ENCODE peak calls at places on chromosomes 16 and 17, in four cellular contexts. One of them, this sample, is unnamed.

GRCh38 chr16:65318138-65318537 is 196.3 kb upstream of the CDH11 start:
- DNase-seq in cardiac muscle cell: no peak
- DNase-seq in fibroblast of mammary gland: no peak
- DNase-seq in RWPE1: no peak
- DNase-seq in this sample: no peak

GRCh38 chr16:3963203-3963602 is 82.7 kb upstream of the CREBBP start:
- DNase-seq in fibroblast of mammary gland: no peak
- DNase-seq in RWPE1: no peak
- DNase-seq in cardiac muscle cell: no peak
- DNase-seq in this sample: no peak

GRCh38 chr16:27233731-27234130 is 30.4 kb downstream of the KDM8 start:
- DNase-seq in RWPE1: no peak
- DNase-seq in cardiac muscle cell: no peak
- DNase-seq in fibroblast of mammary gland: no peak
- DNase-seq in this sample: no peak

GRCh38 chr17:27879987-27880608 is 13.1 kb downstream of the LYRM9 start:
- DNase-seq in fibroblast of mammary gland: peak; percentile 51
- DNase-seq in cardiac muscle cell: peak; percentile 84
- DNase-seq in RWPE1: peak; percentile 85
- DNase-seq in this sample: peak; percentile 46

GRCh38 chr17:4808378-4808767 is 1.4 kb downstream of the PLD2 start:
- DNase-seq in RWPE1: no peak
- DNase-seq in cardiac muscle cell: no peak
- DNase-seq in fibroblast of mammary gland: no peak
- DNase-seq in this sample: no peak

GRCh38 chr17:71765437-71765836 is 355.4 kb upstream of the SOX9 start:
- DNase-seq in RWPE1: no peak
- DNase-seq in fibroblast of mammary gland: no peak
- DNase-seq in cardiac muscle cell: no peak
- DNase-seq in this sample: no peak

GRCh38 chr16:48054881-48055601 is 100.8 kb downstream of the ABCC12 start:
- DNase-seq in cardiac muscle cell: peak; percentile 48
- DNase-seq in RWPE1: peak; percentile 63
- DNase-seq in fibroblast of mammary gland: peak; percentile 70
- DNase-seq in this sample: no peak

GRCh38 chr17:69944406-69944805 is 130.6 kb upstream of the KCNJ16 start:
- DNase-seq in fibroblast of mammary gland: no peak
- DNase-seq in RWPE1: no peak
- DNase-seq in cardiac muscle cell: no peak
- DNase-seq in this sample: no peak

GRCh38 chr17:63675607-63676539 is 24.1 kb downstream of the LIMD2 start:
- DNase-seq in fibroblast of mammary gland: peak; percentile 72
- DNase-seq in cardiac muscle cell: peak; percentile 86
- DNase-seq in RWPE1: peak; percentile 73
- DNase-seq in this sample: no peak

GRCh38 chr17:50956750-50957523 is 90.8 kb upstream of the TOB1 start:
- DNase-seq in RWPE1: peak; percentile 39
- DNase-seq in cardiac muscle cell: peak; percentile 79
- DNase-seq in fibroblast of mammary gland: peak; percentile 55
- DNase-seq in this sample: peak; percentile 45

GRCh38 chr17:9002610-9003354 is 18.5 kb upstream of the NTN1 start:
- DNase-seq in fibroblast of mammary gland: no peak
- DNase-seq in cardiac muscle cell: peak; percentile 37
- DNase-seq in RWPE1: no peak
- DNase-seq in this sample: peak; percentile 53
- TF ChIP-seq CTCF in fibroblast of mammary gland: no peak
- TF ChIP-seq CTCF in cardiac muscle cell: peak; percentile 18
- TF ChIP-seq CTCF in RWPE1: no peak
- TF ChIP-seq CTCF in this sample: no peak

GRCh38 chr17:35359396-35359795 is 14.0 kb downstream of the SLFN11 start:
- DNase-seq in cardiac muscle cell: peak; percentile 42
- DNase-seq in RWPE1: no peak
- DNase-seq in fibroblast of mammary gland: no peak
- DNase-seq in this sample: no peak

GRCh38 chr17:35361027-35361426 is 12.4 kb downstream of the SLFN11 start:
- DNase-seq in fibroblast of mammary gland: no peak
- DNase-seq in cardiac muscle cell: no peak
- DNase-seq in RWPE1: no peak
- DNase-seq in this sample: no peak
- TF ChIP-seq CTCF in fibroblast of mammary gland: no peak
- TF ChIP-seq CTCF in cardiac muscle cell: no peak
- TF ChIP-seq CTCF in RWPE1: no peak
- TF ChIP-seq CTCF in this sample: no peak

GRCh38 chr16:75239463-75240122 is 11.8 kb downstream of the BCAR1 start:
- DNase-seq in cardiac muscle cell: no peak
- DNase-seq in RWPE1: no peak
- DNase-seq in fibroblast of mammary gland: no peak
- DNase-seq in this sample: no peak

GRCh38 chr16:75237398-75238131 is 13.9 kb downstream of the BCAR1 start:
- DNase-seq in cardiac muscle cell: no peak
- DNase-seq in RWPE1: no peak
- DNase-seq in fibroblast of mammary gland: no peak
- DNase-seq in this sample: no peak

GRCh38 chr16:75236736-75237397 is 14.6 kb downstream of the BCAR1 start:
- DNase-seq in fibroblast of mammary gland: no peak
- DNase-seq in RWPE1: no peak
- DNase-seq in cardiac muscle cell: no peak
- DNase-seq in this sample: no peak

GRCh38 chr16:75238132-75238852 is 13.1 kb downstream of the BCAR1 start:
- DNase-seq in RWPE1: no peak
- DNase-seq in cardiac muscle cell: peak; percentile 90
- DNase-seq in fibroblast of mammary gland: peak; percentile 85
- DNase-seq in this sample: no peak

DNA sequence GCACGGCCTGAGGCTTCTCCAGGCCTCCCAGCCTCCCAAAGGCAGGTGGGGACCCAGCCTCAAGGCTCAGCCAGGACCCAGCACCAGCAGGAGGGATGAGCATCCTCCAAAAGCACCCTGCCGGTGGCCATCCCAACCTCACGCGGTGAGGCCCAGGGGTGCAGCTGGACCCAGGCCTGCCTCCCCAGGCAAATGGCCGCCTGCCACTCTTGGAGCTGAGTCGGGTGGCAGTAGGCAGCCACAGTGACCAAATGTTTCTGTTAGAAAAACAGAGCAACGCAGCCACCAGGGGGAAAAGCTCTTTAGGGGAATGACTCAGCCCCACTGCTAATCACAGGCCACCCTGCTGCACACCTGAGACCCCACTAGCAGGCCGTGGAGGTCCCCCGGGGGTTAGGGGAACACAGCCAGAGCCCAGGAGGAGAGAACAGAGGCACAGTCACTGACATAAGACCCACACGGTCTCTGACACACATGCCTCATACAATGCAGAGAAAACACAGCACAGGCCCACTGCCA is 12.5 kb downstream of the BCAR1 start:
- DNase-seq in RWPE1: no peak
- DNase-seq in cardiac muscle cell: no peak
- DNase-seq in fibroblast of mammary gland: peak; percentile 36
- DNase-seq in this sample: no peak
- TF ChIP-seq CTCF in RWPE1: no peak
- TF ChIP-seq CTCF in cardiac muscle cell: peak; percentile 13
- TF ChIP-seq CTCF in fibroblast of mammary gland: no peak
- TF ChIP-seq CTCF in this sample: no peak

DNA sequence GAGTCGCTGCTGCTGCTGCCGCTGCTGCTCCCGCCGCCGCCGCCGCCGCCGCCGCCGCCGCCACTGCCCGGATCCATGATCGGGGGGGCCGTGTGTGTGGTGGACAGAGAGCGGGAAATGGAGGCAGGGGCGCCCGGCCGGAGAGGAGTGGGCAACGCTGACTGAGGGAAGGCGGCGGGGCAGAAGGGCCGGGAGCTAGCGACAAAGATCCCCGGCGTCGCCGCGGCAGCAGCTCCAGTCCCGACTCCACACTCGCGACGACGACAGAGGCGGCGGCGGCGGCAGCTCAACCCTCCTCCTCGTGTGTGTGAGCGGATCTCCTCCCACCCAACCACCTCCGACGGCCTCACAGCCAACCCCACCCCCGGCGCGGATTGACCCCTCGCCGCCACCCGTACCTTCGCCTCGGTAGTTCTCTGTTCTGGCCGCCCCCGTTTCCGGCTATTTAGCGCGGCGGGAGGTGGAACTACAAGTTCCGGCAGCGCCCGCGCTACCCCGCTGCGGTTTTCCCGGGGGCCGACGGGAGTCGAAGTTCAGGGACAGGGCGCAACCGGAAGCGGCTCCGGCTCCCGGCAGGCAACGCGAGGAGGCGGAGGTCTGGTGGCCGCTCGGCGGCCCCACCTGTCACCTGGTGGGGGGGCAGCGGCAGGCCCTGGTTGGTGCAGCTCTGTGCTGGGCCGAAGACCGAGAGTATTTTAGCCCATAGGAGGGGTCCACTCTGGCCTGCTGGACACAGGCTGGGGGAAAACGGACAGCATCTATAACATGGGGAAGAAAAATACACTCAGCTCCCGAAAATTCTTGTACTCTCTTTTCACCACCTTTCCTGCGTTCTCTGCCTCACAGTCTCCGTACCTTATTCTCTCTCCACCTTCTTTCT is at the start of gene GSPT1:
- DNase-seq in fibroblast of mammary gland: peak; percentile 96
- DNase-seq in RWPE1: peak; percentile 93
- DNase-seq in cardiac muscle cell: peak; percentile 99
- DNase-seq in this sample: peak; percentile 98
- TF ChIP-seq CTCF in fibroblast of mammary gland: no peak
- TF ChIP-seq CTCF in RWPE1: no peak
- TF ChIP-seq CTCF in cardiac muscle cell: no peak
- TF ChIP-seq CTCF in this sample: no peak

GRCh38 chr17:3533752-3534151 is 23.9 kb downstream of the TRPV3 start:
- DNase-seq in cardiac muscle cell: no peak
- DNase-seq in RWPE1: no peak
- DNase-seq in fibroblast of mammary gland: no peak
- DNase-seq in this sample: no peak

GRCh38 chr17:3532859-3533142 is 24.8 kb downstream of the TRPV3 start:
- DNase-seq in fibroblast of mammary gland: no peak
- DNase-seq in RWPE1: no peak
- DNase-seq in cardiac muscle cell: no peak
- DNase-seq in this sample: no peak

GRCh38 chr17:3535253-3535995 is 22.2 kb downstream of the TRPV3 start:
- DNase-seq in cardiac muscle cell: peak; percentile 79
- DNase-seq in fibroblast of mammary gland: peak; percentile 78
- DNase-seq in RWPE1: no peak
- DNase-seq in this sample: peak; percentile 53

GRCh38 chr17:3536736-3537135 is 20.9 kb downstream of the TRPV3 start:
- DNase-seq in RWPE1: no peak
- DNase-seq in cardiac muscle cell: no peak
- DNase-seq in fibroblast of mammary gland: no peak
- DNase-seq in this sample: no peak

DNA sequence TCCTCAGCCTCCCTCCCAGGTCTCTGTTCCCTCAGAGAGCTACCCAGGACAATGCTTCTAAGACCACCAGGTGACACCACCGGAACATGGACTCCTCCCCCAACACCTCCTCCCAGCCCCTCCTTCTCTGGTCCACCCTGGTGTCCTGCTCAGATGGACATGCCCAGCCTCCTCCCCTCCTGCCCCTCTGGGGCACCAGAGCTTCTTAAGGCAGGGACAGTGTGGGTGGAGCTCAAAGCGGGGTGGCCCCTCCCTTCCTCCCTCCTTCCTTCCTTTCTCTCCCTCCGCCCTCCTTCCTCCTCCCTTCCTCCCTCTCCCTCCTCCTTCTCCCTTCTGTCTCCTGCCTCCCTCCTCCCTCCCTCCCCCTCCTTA is 22.7 kb downstream of the TRPV3 start:
- DNase-seq in cardiac muscle cell: peak; percentile 12
- DNase-seq in fibroblast of mammary gland: peak; percentile 61
- DNase-seq in RWPE1: no peak
- DNase-seq in this sample: no peak
- TF ChIP-seq CTCF in cardiac muscle cell: no peak
- TF ChIP-seq CTCF in fibroblast of mammary gland: no peak
- TF ChIP-seq CTCF in RWPE1: no peak
- TF ChIP-seq CTCF in this sample: no peak

This sample was measured in activated B cell treated with CpG ODN at 0.5 μM for 24 hours.